ENCODE peak calls at places on chromosome 10, in seven cellular contexts. Q is GM23248, S is left ventricle myocardium inferior, P is neuronal stem cell, K is heart right ventricle, F is IMR-90, Z is colonic mucosa. Y is an unnamed sample.
A peak's percentile ranks its signal among the peaks of the same experiment; 100 is the strongest.

GRCh38 chr10:101155896-101156295 is 24.8 kb downstream of the TLX1 start:
- DNase-seq in S (no peak), Q (no peak), Z (no peak), F (no peak), K (no peak), P (no peak), Y (no peak)

GRCh38 chr10:3820255-3820654 is 35.2 kb upstream of the KLF6 start:
- DNase-seq in P (no peak), Q (peak; percentile 84), K (no peak), F (no peak), S (no peak), Z (no peak), Y (no peak)

GRCh38 chr10:70418229-70418628 is 14.3 kb downstream of the EIF4EBP2 start:
- DNase-seq in F (peak; percentile 94), S (no peak), Q (peak; percentile 68), K (no peak), P (no peak), Z (no peak), Y (no peak)

GRCh38 chr10:111677747-111678146 is 505.8 kb downstream of the GPAM start:
- DNase-seq in K (no peak), S (no peak), Q (peak; percentile 81), F (no peak), Z (no peak), P (no peak), Y (no peak)

GRCh38 chr10:63107943-63108437 is 25.1 kb upstream of the NRBF2 start:
- DNase-seq in Q (no peak), Z (no peak), K (no peak), S (no peak), F (no peak), P (no peak), Y (no peak)

GRCh38 chr10:23994459-23995046 is 214.4 kb upstream of the KIAA1217 start:
- DNase-seq in P (peak; percentile 59), F (peak; percentile 39), S (peak; percentile 36), Q (peak; percentile 66), Z (peak; percentile 67), K (peak; percentile 61), Y (peak; percentile 74)

GRCh38 chr10:56547163-56547562 is 186.1 kb upstream of the ZWINT start:
- DNase-seq in Z (no peak), K (no peak), Q (no peak), F (no peak), P (no peak), S (no peak), Y (no peak)

GRCh38 chr10:89416465-89416864 is 2.1 kb downstream of the IFIT5 start:
- DNase-seq in K (no peak), S (no peak), F (no peak), P (no peak), Z (no peak), Q (no peak), Y (no peak)

GRCh38 chr10:133143200-133143533 is 16.9 kb upstream of the KNDC1 start:
- DNase-seq in Q (no peak), K (no peak), F (no peak), S (peak; percentile 8), P (no peak), Z (no peak), Y (no peak)

GRCh38 chr10:8511026-8511425 is 456.5 kb downstream of the GATA3 start:
- DNase-seq in Q (no peak), K (no peak), F (no peak), Z (no peak), P (no peak), S (no peak), Y (no peak)

GRCh38 chr10:111856631-111857030 is 326.9 kb downstream of the GPAM start:
- DNase-seq in P (no peak), S (no peak), K (no peak), Z (no peak), Q (peak; percentile 69), F (no peak), Y (no peak)

GRCh38 chr10:66228887-66229286 is 696.9 kb upstream of the LRRTM3 start:
- DNase-seq in F (no peak), K (no peak), P (no peak), Q (no peak), S (no peak), Z (no peak), Y (no peak)

GRCh38 chr10:68560201-68560915 is at the start of gene TET1:
- DNase-seq in K (peak; percentile 54), Z (peak; percentile 53), Q (peak; percentile 57), F (peak; percentile 59), P (peak; percentile 90), S (peak; percentile 50), Y (peak; percentile 46)

GRCh38 chr10:17606547-17607040 is 10.6 kb downstream of the HACD1 start:
- DNase-seq in Q (no peak), F (no peak), P (no peak), K (no peak), S (no peak), Z (no peak), Y (no peak)

GRCh38 chr10:77974396-77975074 is 48.0 kb upstream of the DLG5 start:
- DNase-seq in Z (peak; percentile 34), K (no peak), F (peak; percentile 67), P (peak; percentile 27), S (no peak), Q (peak; percentile 54), Y (no peak)

GRCh38 chr10:30115391-30116253 is 56.2 kb upstream of the JCAD start:
- DNase-seq in Q (peak; percentile 28), P (no peak), Z (no peak), F (peak; percentile 23), K (no peak), S (no peak), Y (no peak)

GRCh38 chr10:28479366-28479765 is 53.6 kb upstream of the WAC start:
- DNase-seq in Z (no peak), Q (no peak), P (no peak), F (no peak), K (peak; percentile 16), S (no peak), Y (no peak)

GRCh38 chr10:36494386-36494785 is 631.0 kb upstream of the ANKRD30A start:
- DNase-seq in S (no peak), Z (no peak), Q (peak; percentile 94), F (peak; percentile 87), P (no peak), K (no peak), Y (no peak)

GRCh38 chr10:61792921-61793320 is 108.6 kb upstream of the ARID5B start:
- DNase-seq in P (no peak), Z (no peak), F (no peak), S (no peak), Q (no peak), K (no peak), Y (no peak)

GRCh38 chr10:104254493-104255243 is at the start of gene GSTO1:
- DNase-seq in Z (peak; percentile 86), F (peak; percentile 76), S (peak; percentile 87), Q (peak; percentile 82), K (peak; percentile 84), P (peak; percentile 30), Y (peak; percentile 89)

GRCh38 chr10:29714096-29714874 is 79.5 kb upstream of the SVIL start:
- DNase-seq in P (no peak), Q (peak; percentile 83), K (no peak), Z (no peak), F (peak; percentile 93), S (no peak), Y (no peak)

GRCh38 chr10:124598196-124598595 is 136.6 kb downstream of the LHPP start:
- DNase-seq in S (no peak), Q (no peak), P (no peak), K (no peak), Z (no peak), F (no peak), Y (peak; percentile 37)

GRCh38 chr10:49610735-49611165 is 640 bp downstream of the SLC18A3 start:
- DNase-seq in P (no peak), Z (no peak), K (no peak), F (no peak), Q (no peak), S (no peak), Y (no peak)
- H3K4me3 ChIP-seq in P (peak overlapping the region; percentile 68), Z (no peak overlapping the region), K (no peak overlapping the region), F (no peak overlapping the region), Q (no peak overlapping the region), S (peak overlapping the region; percentile 38), Y (no peak overlapping the region)

DNA sequence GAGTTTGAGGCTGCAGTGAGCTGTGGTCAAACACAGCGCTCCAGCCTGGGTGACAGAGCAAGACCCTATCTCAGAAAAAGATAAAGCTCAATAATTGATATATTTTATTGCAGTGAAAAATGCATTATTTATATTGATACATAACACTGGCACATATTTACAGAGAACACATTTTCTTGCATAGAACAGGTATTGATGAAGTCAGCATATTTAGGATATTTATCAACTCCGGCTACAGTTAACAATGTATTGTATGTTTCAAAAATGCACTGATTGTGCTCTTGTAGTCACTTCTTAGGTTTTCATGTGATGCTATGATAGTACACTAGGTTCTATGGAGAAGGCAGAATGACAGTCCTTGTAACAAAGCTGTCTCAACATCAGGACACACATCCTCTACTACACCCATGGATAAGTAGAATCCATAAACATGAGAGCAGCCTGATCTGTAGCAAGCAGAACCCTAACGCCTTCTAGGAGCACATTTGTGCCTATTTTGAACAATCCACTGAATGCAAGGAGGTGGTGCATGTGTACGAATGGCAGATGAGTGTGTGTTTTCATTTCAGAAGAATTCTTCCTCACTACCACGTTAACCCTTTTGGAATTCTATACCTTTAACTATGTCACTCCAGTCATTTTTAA is 586.1 kb upstream of the CELF2 start:
- DNase-seq in S (no peak), P (no peak), K (no peak), Q (no peak), Z (no peak), F (no peak), Y (no peak)
- H3K9me3 ChIP-seq in S (peaks cover 5% of the 10 kb centered on the region), P (no peaks in the 10 kb centered on the region), K (no peaks in the 10 kb centered on the region), Q (no peaks in the 10 kb centered on the region), Z (no peaks in the 10 kb centered on the region), F (no peaks in the 10 kb centered on the region), Y (no peaks in the 10 kb centered on the region)

DNA sequence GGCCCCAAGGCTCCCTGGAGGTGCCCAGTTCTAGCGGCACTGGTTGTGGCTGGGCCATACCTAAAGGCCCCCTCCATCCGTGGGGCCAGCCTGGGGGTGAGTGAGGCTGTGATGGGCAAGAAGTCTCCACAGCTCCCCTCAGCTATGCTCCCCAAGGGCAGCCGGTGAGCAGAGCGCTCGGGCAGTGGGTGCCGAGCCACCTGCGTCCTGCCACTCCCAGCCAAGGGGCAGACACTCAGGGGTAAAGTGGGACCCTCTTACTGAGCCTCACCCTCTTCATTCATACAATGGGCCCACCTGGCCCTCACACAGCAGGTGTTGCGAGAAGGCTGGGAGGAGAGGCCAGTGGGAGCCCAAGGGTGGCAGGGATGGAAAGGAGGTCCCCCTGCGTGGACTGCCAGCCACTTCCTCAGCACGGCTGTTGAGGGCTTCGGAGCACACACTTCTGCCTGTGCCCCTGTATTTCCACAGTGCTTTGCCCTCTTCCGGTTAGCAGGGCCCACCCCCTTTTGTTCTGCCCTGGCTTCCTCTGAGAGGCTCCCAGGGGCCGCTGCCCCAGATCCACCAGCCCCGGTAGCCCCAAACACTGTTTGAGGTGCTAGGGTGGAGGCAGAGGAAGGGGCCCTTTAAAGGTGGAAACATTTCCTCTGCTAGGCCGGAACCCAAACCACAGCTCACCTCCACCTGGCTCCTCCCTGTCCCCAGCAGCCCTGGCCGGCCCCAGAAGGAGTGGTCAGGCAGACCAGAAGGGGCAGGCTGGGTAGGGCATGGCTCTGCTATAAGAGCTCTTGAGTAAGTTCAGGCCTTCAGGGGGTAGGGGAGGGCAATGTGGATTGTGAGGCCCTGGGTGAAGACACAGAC is 16.4 kb upstream of the C10orf105 start:
- DNase-seq in P (no peak), Z (no peak), F (no peak), Q (no peak), S (no peak), K (no peak), Y (peak; percentile 67)
- H3K4me3 ChIP-seq in P (no peak overlapping the region), Z (no peak overlapping the region), F (no peak overlapping the region), Q (no peak overlapping the region), S (no peak overlapping the region), K (no peak overlapping the region), Y (no peak overlapping the region)

GRCh38 chr10:97718659-97719142 is 5.2 kb downstream of the MARVELD1 start:
- DNase-seq in Q (peak; percentile 49), Z (peak; percentile 95), S (no peak), F (no peak), P (no peak), K (no peak), Y (peak; percentile 53)
- H3K9me3 ChIP-seq in Q (no peaks in the 10 kb centered on the region), Z (no peaks in the 10 kb centered on the region), S (no peaks in the 10 kb centered on the region), F (no peaks in the 10 kb centered on the region), P (no peaks in the 10 kb centered on the region), K (no peaks in the 10 kb centered on the region), Y (no peaks in the 10 kb centered on the region)

Y was measured in right cardiac atrium.